ENCODE peak calls at places on chromosomes 16 and 17, in seven cellular contexts. One of them, this sample, is unnamed. For H3K4me1, the result is how much of the 10 kb centered on the place peaks cover.

GRCh38 chr17:65324977-65325376 is 187.8 kb downstream of the RGS9 start:
- DNase-seq in PC-3: no peak
- DNase-seq in kidney: no peak
- DNase-seq in Caco-2: no peak
- DNase-seq in BE2C: no peak
- DNase-seq in GM23248: peak
- DNase-seq in SK-N-SH: no peak
- DNase-seq in this sample: no peak

GRCh38 chr17:77778636-77779524 is 179.6 kb upstream of the TNRC6C start:
- DNase-seq in PC-3: no peak
- DNase-seq in kidney: peak
- DNase-seq in Caco-2: no peak
- DNase-seq in BE2C: peak
- DNase-seq in GM23248: peak
- DNase-seq in SK-N-SH: peak
- DNase-seq in this sample: no peak

GRCh38 chr16:14475370-14476139 is 154.5 kb downstream of the PARN start:
- DNase-seq in PC-3: peak
- DNase-seq in kidney: no peak
- DNase-seq in Caco-2: peak
- DNase-seq in BE2C: no peak
- DNase-seq in GM23248: peak
- DNase-seq in SK-N-SH: no peak
- DNase-seq in this sample: no peak

GRCh38 chr16:3459401-3460090 is 16.1 kb downstream of the NAA60 start:
- DNase-seq in PC-3: peak
- DNase-seq in kidney: no peak
- DNase-seq in Caco-2: no peak
- DNase-seq in BE2C: no peak
- DNase-seq in GM23248: peak
- DNase-seq in SK-N-SH: no peak
- DNase-seq in this sample: peak

GRCh38 chr17:50218071-50218759 is 16.8 kb upstream of the COL1A1 start:
- DNase-seq in PC-3: peak
- DNase-seq in kidney: no peak
- DNase-seq in Caco-2: no peak
- DNase-seq in BE2C: no peak
- DNase-seq in GM23248: peak
- DNase-seq in SK-N-SH: no peak
- DNase-seq in this sample: no peak

GRCh38 chr16:9134306-9134705 is 42.9 kb downstream of the HAPSTR1 start:
- DNase-seq in PC-3: no peak
- DNase-seq in kidney: peak
- DNase-seq in Caco-2: no peak
- DNase-seq in BE2C: no peak
- DNase-seq in GM23248: no peak
- DNase-seq in SK-N-SH: no peak
- DNase-seq in this sample: no peak

GRCh38 chr16:66728117-66728787 is 23.2 kb downstream of the DYNC1LI2 start:
- DNase-seq in PC-3: peak
- DNase-seq in kidney: no peak
- DNase-seq in Caco-2: no peak
- DNase-seq in BE2C: peak
- DNase-seq in GM23248: peak
- DNase-seq in SK-N-SH: peak
- DNase-seq in this sample: no peak

GRCh38 chr17:50779747-50780363 is 12.5 kb upstream of the ANKRD40CL start:
- DNase-seq in PC-3: no peak
- DNase-seq in kidney: no peak
- DNase-seq in Caco-2: no peak
- DNase-seq in BE2C: no peak
- DNase-seq in GM23248: no peak
- DNase-seq in SK-N-SH: no peak
- DNase-seq in this sample: no peak

GRCh38 chr17:82244413-82245140 is 15.7 kb downstream of the SLC16A3 start:
- DNase-seq in PC-3: peak
- DNase-seq in kidney: peak
- DNase-seq in Caco-2: no peak
- DNase-seq in BE2C: peak
- DNase-seq in GM23248: peak
- DNase-seq in SK-N-SH: peak
- DNase-seq in this sample: no peak

GRCh38 chr17:60079401-60079861 is 710 bp upstream of the HEATR6 start:
- DNase-seq in PC-3: peak
- DNase-seq in kidney: no peak
- DNase-seq in Caco-2: no peak
- DNase-seq in BE2C: no peak
- DNase-seq in GM23248: peak
- DNase-seq in SK-N-SH: peak
- DNase-seq in this sample: no peak

GRCh38 chr17:80195671-80196529 is 24.2 kb downstream of the SGSH start:
- DNase-seq in PC-3: peak
- DNase-seq in kidney: peak
- DNase-seq in Caco-2: no peak
- DNase-seq in BE2C: no peak
- DNase-seq in GM23248: peak
- DNase-seq in SK-N-SH: peak
- DNase-seq in this sample: peak

DNA sequence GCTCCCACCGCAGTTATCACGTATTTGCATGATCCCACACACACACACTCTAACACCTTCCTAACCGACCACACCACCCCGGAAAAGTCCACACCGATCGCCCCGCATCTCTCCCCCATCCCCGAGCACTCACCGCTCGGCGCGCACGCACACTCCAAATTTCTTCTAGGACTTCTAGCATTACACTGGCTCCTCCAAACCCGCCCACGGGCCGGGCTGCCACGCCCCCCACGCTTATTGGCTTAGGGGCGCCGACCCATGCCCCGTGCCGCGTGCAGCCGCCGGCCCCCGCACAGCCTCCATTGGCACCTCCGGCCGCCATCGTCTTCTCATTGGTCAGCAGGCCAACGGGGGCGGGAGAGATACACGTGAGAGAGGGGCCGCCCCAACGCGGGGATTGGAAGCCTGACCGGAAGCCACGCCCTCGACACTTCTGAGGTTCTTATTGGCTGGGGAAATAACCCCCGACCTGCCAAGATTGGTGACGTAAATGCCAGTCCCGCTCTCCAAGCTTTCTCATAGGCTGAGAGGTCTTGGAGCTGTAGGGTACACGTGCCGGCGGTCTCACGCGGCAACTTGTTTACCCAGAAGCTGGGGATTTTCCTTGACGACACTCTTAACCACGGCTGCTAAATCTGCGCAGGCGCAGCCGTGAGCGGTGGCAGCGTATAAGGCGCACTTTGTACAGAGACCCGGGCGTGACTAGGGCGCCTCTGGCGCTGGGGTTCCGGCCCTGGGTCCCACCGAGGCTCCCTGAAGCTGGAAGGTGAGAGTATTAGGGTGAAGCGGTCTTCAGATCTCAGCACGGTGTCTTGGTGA is 4.2 kb upstream of the PER1 start:
- DNase-seq in PC-3: peak
- DNase-seq in kidney: peak
- DNase-seq in Caco-2: peak
- DNase-seq in BE2C: peak
- DNase-seq in GM23248: peak
- DNase-seq in SK-N-SH: peak
- DNase-seq in this sample: peak
- H3K4me1 ChIP-seq in PC-3: under half
- H3K4me1 ChIP-seq in kidney: under half
- H3K4me1 ChIP-seq in Caco-2: under half
- H3K4me1 ChIP-seq in BE2C: under half
- H3K4me1 ChIP-seq in GM23248: under half
- H3K4me1 ChIP-seq in SK-N-SH: under half
- H3K4me1 ChIP-seq in this sample: under half

GRCh38 chr16:71476457-71476856 is 12.7 kb downstream of the ZNF19 start:
- DNase-seq in PC-3: no peak
- DNase-seq in kidney: no peak
- DNase-seq in Caco-2: no peak
- DNase-seq in BE2C: no peak
- DNase-seq in GM23248: no peak
- DNase-seq in SK-N-SH: no peak
- DNase-seq in this sample: no peak
- H3K4me3 ChIP-seq in PC-3: no peak
- H3K4me3 ChIP-seq in kidney: no peak
- H3K4me3 ChIP-seq in Caco-2: no peak
- H3K4me3 ChIP-seq in BE2C: no peak
- H3K4me3 ChIP-seq in GM23248: no peak
- H3K4me3 ChIP-seq in SK-N-SH: no peak
- H3K4me3 ChIP-seq in this sample: no peak

DNA sequence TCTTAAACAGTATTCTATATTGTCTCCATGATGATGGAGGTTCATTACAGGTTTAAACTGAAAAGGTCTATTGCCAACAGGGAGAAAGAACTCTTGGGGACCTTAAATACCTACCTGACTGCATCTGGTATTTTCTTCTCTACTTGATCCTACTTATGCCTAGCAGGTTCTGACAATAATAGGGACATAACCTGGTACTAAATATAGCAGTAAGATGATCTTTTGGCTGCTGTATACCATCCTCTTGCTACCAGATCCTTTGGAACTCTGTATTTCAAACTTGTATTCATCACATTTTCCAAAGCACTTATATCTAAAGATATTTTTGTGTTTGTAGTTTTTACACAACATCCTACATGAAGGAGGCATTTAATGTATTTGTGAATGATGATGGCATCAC is 146.5 kb upstream of the CORO6 start:
- DNase-seq in PC-3: no peak
- DNase-seq in kidney: no peak
- DNase-seq in Caco-2: no peak
- DNase-seq in BE2C: no peak
- DNase-seq in GM23248: no peak
- DNase-seq in SK-N-SH: no peak
- DNase-seq in this sample: no peak
- H3K4me1 ChIP-seq in PC-3: under half
- H3K4me1 ChIP-seq in kidney: under half
- H3K4me1 ChIP-seq in Caco-2: under half
- H3K4me1 ChIP-seq in BE2C: under half
- H3K4me1 ChIP-seq in GM23248: under half
- H3K4me1 ChIP-seq in SK-N-SH: under half
- H3K4me1 ChIP-seq in this sample: under half

DNA sequence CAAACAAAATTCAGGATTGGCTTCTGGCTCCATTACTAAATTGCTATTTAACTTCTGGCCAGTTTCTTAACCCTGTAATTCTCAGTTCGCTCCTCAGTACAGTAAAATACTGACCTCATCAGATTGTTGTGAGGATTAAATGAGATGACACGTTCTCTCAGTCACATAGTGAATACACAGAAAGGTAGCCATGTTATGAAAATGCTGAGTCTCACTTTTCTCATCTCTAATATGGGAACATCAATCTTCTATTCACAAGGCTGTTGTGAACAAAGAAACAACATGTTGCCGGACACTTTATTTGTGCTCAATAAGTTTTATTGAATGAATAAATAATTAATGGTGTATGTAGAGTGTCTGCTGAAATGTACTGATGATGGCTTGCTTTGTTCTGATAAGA is 924.5 kb upstream of the GOT2 start:
- DNase-seq in PC-3: no peak
- DNase-seq in kidney: no peak
- DNase-seq in Caco-2: no peak
- DNase-seq in BE2C: no peak
- DNase-seq in GM23248: no peak
- DNase-seq in SK-N-SH: no peak
- DNase-seq in this sample: no peak
- H3K4me3 ChIP-seq in PC-3: no peak
- H3K4me3 ChIP-seq in kidney: no peak
- H3K4me3 ChIP-seq in Caco-2: no peak
- H3K4me3 ChIP-seq in BE2C: no peak
- H3K4me3 ChIP-seq in GM23248: no peak
- H3K4me3 ChIP-seq in SK-N-SH: no peak
- H3K4me3 ChIP-seq in this sample: no peak

This sample was measured in HAP-1.